ENCODE peak calls at places on chromosome 2, in five cellular contexts. One of them, this sample, is unnamed.

GRCh38 chr2:44974064-44974715 is 32.7 kb downstream of the SIX3 start:
- DNase-seq in tibial artery: no peak
- DNase-seq in GM23248: peak; percentile 80
- DNase-seq in right cardiac atrium: no peak
- DNase-seq in Panc1: no peak
- DNase-seq in this sample: no peak

GRCh38 chr2:218066946-218067515 is 2.0 kb upstream of the RUFY4 start:
- DNase-seq in right cardiac atrium: no peak
- DNase-seq in GM23248: no peak
- DNase-seq in Panc1: no peak
- DNase-seq in tibial artery: no peak
- DNase-seq in this sample: no peak

GRCh38 chr2:29106980-29107388 is 8.2 kb upstream of the CLIP4 start:
- DNase-seq in tibial artery: no peak
- DNase-seq in right cardiac atrium: no peak
- DNase-seq in GM23248: peak; percentile 42
- DNase-seq in Panc1: no peak
- DNase-seq in this sample: no peak

GRCh38 chr2:231047270-231047921 is 9.3 kb upstream of the PSMD1 start:
- DNase-seq in Panc1: no peak
- DNase-seq in tibial artery: no peak
- DNase-seq in GM23248: no peak
- DNase-seq in right cardiac atrium: no peak
- DNase-seq in this sample: no peak

GRCh38 chr2:70029814-70030409 is 57.4 kb upstream of the PCBP1 start:
- DNase-seq in tibial artery: peak; percentile 83
- DNase-seq in GM23248: peak; percentile 76
- DNase-seq in right cardiac atrium: peak; percentile 82
- DNase-seq in Panc1: no peak
- DNase-seq in this sample: peak; percentile 45

GRCh38 chr2:75194184-75194868 is 5.0 kb downstream of the TACR1 start:
- DNase-seq in tibial artery: no peak
- DNase-seq in right cardiac atrium: no peak
- DNase-seq in GM23248: no peak
- DNase-seq in Panc1: no peak
- DNase-seq in this sample: no peak

GRCh38 chr2:28610583-28611201 is 114.8 kb downstream of the PLB1 start:
- DNase-seq in right cardiac atrium: no peak
- DNase-seq in tibial artery: peak; percentile 72
- DNase-seq in Panc1: no peak
- DNase-seq in GM23248: peak; percentile 92
- DNase-seq in this sample: no peak

GRCh38 chr2:25079050-25079635 is 37.3 kb downstream of the EFR3B start:
- DNase-seq in tibial artery: no peak
- DNase-seq in GM23248: no peak
- DNase-seq in Panc1: no peak
- DNase-seq in right cardiac atrium: no peak
- DNase-seq in this sample: no peak

GRCh38 chr2:46648141-46648742 is 168.9 kb downstream of the TMEM247 start:
- DNase-seq in right cardiac atrium: no peak
- DNase-seq in GM23248: peak; percentile 81
- DNase-seq in Panc1: no peak
- DNase-seq in tibial artery: no peak
- DNase-seq in this sample: no peak

GRCh38 chr2:20589975-20590703 is 60.8 kb downstream of the HS1BP3 start:
- DNase-seq in right cardiac atrium: peak; percentile 38
- DNase-seq in GM23248: peak; percentile 78
- DNase-seq in Panc1: no peak
- DNase-seq in tibial artery: no peak
- DNase-seq in this sample: no peak

GRCh38 chr2:132581917-132582316 is 88.1 kb downstream of the LYPD1 start:
- DNase-seq in tibial artery: no peak
- DNase-seq in Panc1: no peak
- DNase-seq in GM23248: no peak
- DNase-seq in right cardiac atrium: no peak
- DNase-seq in this sample: no peak

DNA sequence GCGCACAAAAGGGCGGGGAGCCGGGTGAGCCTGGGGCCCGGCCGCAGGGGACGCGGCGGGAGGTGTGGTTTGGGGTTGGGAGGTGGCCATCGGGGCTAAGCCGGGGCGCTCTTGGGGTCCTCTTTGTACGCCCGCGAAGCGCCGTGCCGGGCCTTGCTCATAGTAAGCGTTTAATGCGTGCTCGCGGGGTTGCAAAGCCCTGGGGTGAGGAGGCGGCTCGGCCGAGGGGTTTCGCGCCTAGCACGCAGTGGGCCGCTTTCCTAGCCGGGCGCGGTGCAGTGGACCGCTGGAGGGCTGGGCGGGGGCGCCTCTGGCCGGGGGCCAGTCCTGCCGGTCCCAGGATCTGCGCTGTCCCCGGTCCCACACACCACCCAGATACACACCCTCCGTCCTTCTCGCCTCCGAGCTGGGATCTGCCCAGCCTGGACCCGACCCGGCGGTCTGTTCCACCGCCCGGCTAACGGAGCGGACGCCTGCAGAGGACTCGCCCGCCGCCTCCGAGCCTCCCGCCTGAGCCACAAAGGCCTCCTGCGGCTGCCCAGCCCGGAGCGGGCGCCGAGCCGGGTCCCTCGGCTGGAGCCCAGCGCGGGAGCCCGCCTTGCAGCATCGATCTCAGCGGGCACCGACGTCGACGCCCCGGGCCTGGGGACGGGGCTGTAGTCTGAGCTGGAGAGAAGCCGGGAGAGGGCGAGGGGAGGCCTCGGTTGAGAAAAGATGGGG is 564 bp downstream of the DPYSL5 start:
- DNase-seq in right cardiac atrium: no peak
- DNase-seq in tibial artery: no peak
- DNase-seq in GM23248: peak; percentile 36
- DNase-seq in Panc1: no peak
- DNase-seq in this sample: no peak
- H3K4me3 ChIP-seq in right cardiac atrium: peak overlapping the region; percentile 46
- H3K4me3 ChIP-seq in tibial artery: peak overlapping the region; percentile 12
- H3K4me3 ChIP-seq in GM23248: no peak overlapping the region
- H3K4me3 ChIP-seq in Panc1: peak overlapping the region; percentile 36
- H3K4me3 ChIP-seq in this sample: peak overlapping the region; percentile 71

GRCh38 chr2:112765251-112765650 is 842 bp upstream of the CKAP2L start:
- DNase-seq in tibial artery: no peak
- DNase-seq in Panc1: no peak
- DNase-seq in right cardiac atrium: no peak
- DNase-seq in GM23248: peak; percentile 11
- DNase-seq in this sample: no peak
- H3K4me1 ChIP-seq in tibial artery: peaks cover 12% of the 10 kb centered on the region
- H3K4me1 ChIP-seq in Panc1: peaks cover 11% of the 10 kb centered on the region
- H3K4me1 ChIP-seq in right cardiac atrium: no peaks in the 10 kb centered on the region
- H3K4me1 ChIP-seq in GM23248: no peaks in the 10 kb centered on the region
- H3K4me1 ChIP-seq in this sample: peaks cover 1% of the 10 kb centered on the region

DNA sequence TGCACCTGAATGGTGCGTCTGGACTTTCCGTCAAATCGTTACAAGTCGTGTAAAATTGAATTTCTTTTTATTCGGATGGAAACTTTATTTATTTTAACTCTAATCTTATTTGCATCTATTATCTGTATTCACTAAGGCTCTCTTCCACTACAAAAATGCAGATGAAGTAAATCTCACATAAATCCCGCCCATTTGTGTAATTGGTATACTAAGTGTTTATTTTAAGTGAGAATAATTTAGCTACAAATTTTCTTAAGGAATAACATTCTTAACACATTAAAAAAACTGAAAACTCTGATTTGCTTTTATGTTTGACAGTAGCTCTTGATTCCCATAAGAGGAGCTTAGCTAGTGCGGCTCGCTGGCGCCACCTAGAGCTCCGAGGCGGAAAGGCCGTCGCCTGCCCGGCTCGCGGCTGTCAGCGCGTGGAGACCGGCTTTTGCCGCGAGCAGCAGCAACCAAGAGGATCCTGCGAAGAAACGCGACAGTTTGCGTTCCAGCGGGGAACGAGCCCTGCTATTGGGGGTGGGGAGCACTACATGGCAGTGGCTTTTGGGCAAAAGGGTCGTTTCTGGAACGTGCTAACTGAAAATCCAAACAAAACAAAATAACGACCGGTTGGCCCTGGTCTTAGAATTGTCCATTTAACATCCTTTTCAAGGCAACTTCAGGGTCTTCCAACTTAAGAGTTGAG is 6.7 kb downstream of the SP9 start:
- DNase-seq in Panc1: peak; percentile 41
- DNase-seq in right cardiac atrium: peak; percentile 95
- DNase-seq in tibial artery: peak; percentile 82
- DNase-seq in GM23248: peak; percentile 86
- DNase-seq in this sample: no peak
- H3K4me3 ChIP-seq in Panc1: peak overlapping the region; percentile 36
- H3K4me3 ChIP-seq in right cardiac atrium: no peak overlapping the region
- H3K4me3 ChIP-seq in tibial artery: no peak overlapping the region
- H3K4me3 ChIP-seq in GM23248: peak overlapping the region; percentile 69
- H3K4me3 ChIP-seq in this sample: no peak overlapping the region

DNA sequence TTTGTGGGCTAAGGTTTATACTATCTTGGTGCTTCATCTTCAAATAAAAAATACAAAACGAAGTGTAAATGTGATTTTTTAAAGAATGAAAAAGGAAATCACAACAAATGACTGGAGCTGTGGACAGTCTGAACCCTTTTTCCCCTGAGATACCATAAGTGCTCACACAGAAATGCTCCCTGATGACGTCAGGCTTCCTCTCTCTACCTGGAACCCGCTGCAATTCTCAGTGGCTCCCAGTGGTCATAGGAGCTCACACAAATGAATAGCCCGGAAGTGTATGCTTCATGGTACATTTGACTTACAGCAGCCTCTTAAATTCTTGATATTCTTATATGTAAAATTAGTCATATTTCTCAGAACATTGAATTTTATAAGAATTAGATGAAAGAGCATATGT is 249.7 kb upstream of the GYPC start:
- DNase-seq in GM23248: no peak
- DNase-seq in tibial artery: no peak
- DNase-seq in right cardiac atrium: no peak
- DNase-seq in Panc1: no peak
- DNase-seq in this sample: no peak
- H3K4me1 ChIP-seq in GM23248: no peaks in the 10 kb centered on the region
- H3K4me1 ChIP-seq in tibial artery: no peaks in the 10 kb centered on the region
- H3K4me1 ChIP-seq in right cardiac atrium: no peaks in the 10 kb centered on the region
- H3K4me1 ChIP-seq in Panc1: no peaks in the 10 kb centered on the region
- H3K4me1 ChIP-seq in this sample: no peaks in the 10 kb centered on the region

GRCh38 chr2:113892004-113892740 is 2.3 kb downstream of the ACTR3 start:
- DNase-seq in Panc1: no peak
- DNase-seq in right cardiac atrium: no peak
- DNase-seq in tibial artery: no peak
- DNase-seq in GM23248: no peak
- DNase-seq in this sample: no peak
- H3K4me3 ChIP-seq in Panc1: peak overlapping the region; percentile 93
- H3K4me3 ChIP-seq in right cardiac atrium: no peak overlapping the region
- H3K4me3 ChIP-seq in tibial artery: peak overlapping the region; percentile 97
- H3K4me3 ChIP-seq in GM23248: peak overlapping the region; percentile 97
- H3K4me3 ChIP-seq in this sample: no peak overlapping the region

GRCh38 chr2:216696751-216697560 is 1.6 kb upstream of the IGFBP5 start:
- DNase-seq in Panc1: no peak
- DNase-seq in tibial artery: no peak
- DNase-seq in right cardiac atrium: no peak
- DNase-seq in GM23248: peak; percentile 73
- DNase-seq in this sample: no peak

GRCh38 chr2:216696321-216696720 is 972 bp upstream of the IGFBP5 start:
- DNase-seq in right cardiac atrium: no peak
- DNase-seq in tibial artery: no peak
- DNase-seq in GM23248: no peak
- DNase-seq in Panc1: no peak
- DNase-seq in this sample: no peak

GRCh38 chr2:216694826-216695217 is 527 bp downstream of the IGFBP5 start:
- DNase-seq in GM23248: no peak
- DNase-seq in right cardiac atrium: no peak
- DNase-seq in tibial artery: no peak
- DNase-seq in Panc1: no peak
- DNase-seq in this sample: no peak

GRCh38 chr2:216694201-216694825 is 1.0 kb downstream of the IGFBP5 start:
- DNase-seq in GM23248: peak; percentile 82
- DNase-seq in right cardiac atrium: peak; percentile 87
- DNase-seq in Panc1: no peak
- DNase-seq in tibial artery: peak; percentile 67
- DNase-seq in this sample: no peak

DNA sequence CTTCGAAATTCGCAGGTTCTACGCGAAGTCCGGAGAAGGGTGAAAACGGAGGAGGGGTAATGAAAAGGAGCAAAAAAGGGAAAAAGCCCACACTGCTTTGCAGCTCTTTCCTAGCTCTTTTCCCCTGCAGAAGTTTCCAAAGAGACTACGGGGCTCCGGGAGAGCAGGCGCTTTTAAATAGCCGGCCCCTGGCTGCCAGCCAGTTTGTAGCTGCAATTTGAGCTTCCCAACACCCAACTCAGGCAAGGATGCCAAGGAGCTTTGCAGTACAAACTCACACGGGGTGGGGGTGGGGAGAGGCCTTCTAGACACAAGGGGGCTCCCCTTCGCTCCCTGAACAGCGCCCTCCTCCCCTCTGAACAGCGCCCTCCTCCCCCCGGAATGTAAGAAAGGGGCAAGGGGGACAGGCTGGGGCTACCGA is at the start of gene IGFBP5:
- DNase-seq in Panc1: no peak
- DNase-seq in right cardiac atrium: peak; percentile 96
- DNase-seq in GM23248: peak; percentile 77
- DNase-seq in tibial artery: peak; percentile 89
- DNase-seq in this sample: no peak
- H3K4me1 ChIP-seq in Panc1: peaks cover 11% of the 10 kb centered on the region
- H3K4me1 ChIP-seq in right cardiac atrium: peaks cover 3% of the 10 kb centered on the region
- H3K4me1 ChIP-seq in GM23248: peaks cover 20% of the 10 kb centered on the region
- H3K4me1 ChIP-seq in tibial artery: peaks cover 53% of the 10 kb centered on the region
- H3K4me1 ChIP-seq in this sample: peaks cover 2% of the 10 kb centered on the region

GRCh38 chr2:201881382-201881720 is 75.0 kb downstream of the CDK15 start:
- DNase-seq in tibial artery: no peak
- DNase-seq in GM23248: peak; percentile 59
- DNase-seq in right cardiac atrium: no peak
- DNase-seq in Panc1: no peak
- DNase-seq in this sample: no peak
- H3K4me3 ChIP-seq in tibial artery: no peak overlapping the region
- H3K4me3 ChIP-seq in GM23248: peak overlapping the region; percentile 45
- H3K4me3 ChIP-seq in right cardiac atrium: no peak overlapping the region
- H3K4me3 ChIP-seq in Panc1: no peak overlapping the region
- H3K4me3 ChIP-seq in this sample: no peak overlapping the region

DNA sequence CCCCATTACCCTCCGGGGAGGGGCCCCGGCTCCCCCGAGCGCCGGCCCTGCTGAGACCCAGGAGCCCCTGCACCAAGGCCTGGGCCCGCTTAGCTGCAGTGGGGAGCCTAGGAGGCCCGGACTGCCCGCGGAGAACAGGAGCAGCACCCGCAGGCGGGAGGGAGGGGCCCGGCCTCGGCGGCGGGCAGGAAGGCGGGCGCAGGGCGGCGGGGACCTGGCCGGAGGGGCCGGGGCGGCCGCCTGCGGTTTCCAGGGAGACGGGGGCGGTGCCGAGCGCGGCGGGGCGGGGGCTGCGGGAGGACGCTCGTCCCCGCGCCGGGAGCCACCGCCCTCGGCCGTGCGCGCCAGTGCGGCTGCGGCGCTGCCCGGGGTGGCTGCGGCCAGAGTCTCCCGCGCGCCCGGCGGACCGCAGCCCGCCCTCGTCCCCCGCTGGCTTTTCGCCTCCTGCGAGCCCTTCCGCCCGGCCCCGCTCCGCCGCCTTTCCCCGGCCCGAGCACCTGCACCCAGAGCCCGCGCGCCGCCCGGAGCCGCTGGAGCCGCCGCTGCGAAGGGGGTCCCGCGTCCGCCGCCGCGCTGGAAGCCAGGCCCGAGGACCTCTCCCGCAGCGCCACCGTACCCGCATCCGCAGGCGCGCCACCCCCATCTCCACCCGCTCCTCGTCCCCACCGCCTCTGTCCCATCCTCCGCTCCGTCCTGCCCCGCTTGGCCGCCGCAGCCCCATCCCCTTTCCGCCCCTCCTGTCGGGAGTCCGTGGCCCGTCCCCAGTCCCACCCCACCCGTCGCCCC is 17.2 kb downstream of the GPC1 start:
- DNase-seq in Panc1: no peak
- DNase-seq in tibial artery: no peak
- DNase-seq in GM23248: peak; percentile 61
- DNase-seq in right cardiac atrium: peak; percentile 91
- DNase-seq in this sample: no peak
- H3K4me1 ChIP-seq in Panc1: peaks cover 55% of the 10 kb centered on the region
- H3K4me1 ChIP-seq in tibial artery: peaks cover 53% of the 10 kb centered on the region
- H3K4me1 ChIP-seq in GM23248: no peaks in the 10 kb centered on the region
- H3K4me1 ChIP-seq in right cardiac atrium: peaks cover 4% of the 10 kb centered on the region
- H3K4me1 ChIP-seq in this sample: peaks cover 25% of the 10 kb centered on the region